ENCODE peak calls at places on chromosome 20, in seven cellular contexts. S is A549, N is GM12878, V is ovary, E is HCT116, U is H54, A is tibial nerve. D is an unnamed sample.

GRCh38 chr20:41391587-41392001 is 25.0 kb upstream of the EMILIN3 start:
- DNase-seq in S (no peak), N (no peak), V (no peak), E (no peak), U (no peak), A (no peak), D (no peak)

GRCh38 chr20:37288091-37288490 is 1.4 kb upstream of the MANBAL start:
- DNase-seq in S (no peak), N (no peak), V (peak), E (no peak), U (no peak), A (no peak), D (no peak)

GRCh38 chr20:10790013-10790412 is 116.2 kb upstream of the JAG1 start:
- DNase-seq in S (no peak), N (no peak), V (no peak), E (no peak), U (no peak), A (no peak), D (no peak)

GRCh38 chr20:63635431-63636141 is 8.7 kb upstream of the GMEB2 start:
- DNase-seq in S (no peak), N (peak), V (no peak), E (no peak), U (no peak), A (no peak), D (no peak)

GRCh38 chr20:46348231-46348803 is 40.0 kb upstream of the CDH22 start:
- DNase-seq in S (peak), N (no peak), V (no peak), E (no peak), U (no peak), A (peak), D (no peak)

GRCh38 chr20:21368791-21369190 is 28.5 kb downstream of the NKX2-4 start:
- DNase-seq in S (no peak), N (no peak), V (no peak), E (no peak), U (no peak), A (no peak), D (no peak)

GRCh38 chr20:44646023-44646640 is 5.4 kb downstream of the ADA start:
- DNase-seq in S (no peak), N (peak), V (no peak), E (no peak), U (no peak), A (no peak), D (no peak)

GRCh38 chr20:61817061-61817460 is 248.6 kb downstream of the TAF4 start:
- DNase-seq in S (no peak), N (no peak), V (no peak), E (no peak), U (no peak), A (no peak), D (no peak)

GRCh38 chr20:14780508-14780907 is 443.1 kb upstream of the FLRT3 start:
- DNase-seq in S (no peak), N (no peak), V (no peak), E (no peak), U (no peak), A (no peak), D (no peak)

GRCh38 chr20:33827629-33828325 is 16.6 kb downstream of the CHMP4B start:
- DNase-seq in S (no peak), N (no peak), V (no peak), E (no peak), U (no peak), A (no peak), D (no peak)

GRCh38 chr20:3864518-3864917 is 17.9 kb downstream of the MAVS start:
- DNase-seq in S (no peak), N (no peak), V (peak), E (no peak), U (no peak), A (no peak), D (no peak)

GRCh38 chr20:63973636-63974401 is 4.1 kb upstream of the ZNF512B start:
- DNase-seq in S (peak), N (no peak), V (peak), E (peak), U (peak), A (peak), D (peak)

GRCh38 chr20:20247234-20247633 is 120.7 kb upstream of the INSM1 start:
- DNase-seq in S (no peak), N (no peak), V (no peak), E (no peak), U (no peak), A (no peak), D (no peak)

GRCh38 chr20:63009988-63010769 is 3.4 kb upstream of the BHLHE23 start:
- DNase-seq in S (no peak), N (peak), V (no peak), E (no peak), U (no peak), A (no peak), D (no peak)

GRCh38 chr20:47489448-47489872 is 12.2 kb upstream of the NCOA3 start:
- DNase-seq in S (no peak), N (no peak), V (no peak), E (no peak), U (no peak), A (no peak), D (no peak)

GRCh38 chr20:11810316-11811130 is 107.2 kb upstream of the BTBD3 start:
- DNase-seq in S (no peak), N (no peak), V (no peak), E (no peak), U (peak), A (no peak), D (no peak)

GRCh38 chr20:46043556-46043955 is 14.5 kb downstream of the SLC12A5 start:
- DNase-seq in S (no peak), N (no peak), V (no peak), E (no peak), U (no peak), A (no peak), D (no peak)

GRCh38 chr20:2535711-2536561 is 437 bp upstream of the TMC2 start:
- DNase-seq in S (no peak), N (no peak), V (no peak), E (no peak), U (no peak), A (no peak), D (no peak)

GRCh38 chr20:45835230-45836224 is 1.9 kb downstream of the SNX21 start:
- DNase-seq in S (no peak), N (no peak), V (no peak), E (no peak), U (peak), A (no peak), D (no peak)

GRCh38 chr20:57087102-57087501 is 179.3 kb downstream of the BMP7 start:
- DNase-seq in S (no peak), N (no peak), V (no peak), E (peak), U (no peak), A (no peak), D (no peak)

DNA sequence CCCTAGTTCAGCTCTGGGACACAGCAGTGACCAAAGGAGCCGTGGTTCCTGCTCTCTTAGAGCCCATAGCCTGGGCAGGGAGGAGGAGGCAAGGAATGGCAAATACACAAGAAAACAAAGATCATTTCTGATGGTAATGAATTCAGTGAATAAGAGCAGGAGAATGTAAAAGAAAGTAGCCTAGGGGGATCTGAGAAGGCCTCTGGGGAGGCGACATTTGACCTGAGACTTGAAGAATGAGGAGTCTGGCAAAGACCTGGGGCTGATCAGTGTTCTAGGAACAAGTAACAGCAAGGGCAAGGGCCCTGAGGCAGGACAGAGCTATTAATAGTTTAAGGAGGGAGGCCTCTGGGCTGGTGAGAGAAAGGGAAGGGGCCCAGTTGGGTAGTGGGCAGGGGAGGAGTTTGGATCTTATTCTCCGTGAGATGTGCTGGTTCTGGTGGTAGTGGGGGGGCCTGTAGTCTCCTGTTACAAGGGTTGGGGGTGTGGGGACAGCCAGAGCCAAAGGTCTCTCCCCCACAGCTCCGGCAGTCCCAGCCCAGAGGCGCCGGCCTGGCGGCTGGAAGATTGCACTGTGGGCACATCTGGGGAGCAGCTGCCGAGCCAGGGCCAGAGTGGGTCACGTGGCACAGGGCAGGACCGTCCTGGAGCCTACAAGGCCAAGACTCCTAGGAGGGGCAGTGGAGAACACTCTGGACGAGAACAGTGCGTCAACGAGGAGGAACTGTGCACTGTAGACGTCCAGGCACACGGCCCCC is 9.3 kb upstream of the ID1 start:
- DNase-seq in S (peak), N (no peak), V (peak), E (peak), U (peak), A (peak), D (peak)
- TF ChIP-seq POLR2A in S (peak), N (no peak), V (no peak), E (peak), U (peak), A (no peak), D (no peak)

GRCh38 chr20:32621071-32621913 is 36.2 kb upstream of the NOL4L start:
- DNase-seq in S (no peak), N (no peak), V (no peak), E (peak), U (peak), A (no peak), D (no peak)
- TF ChIP-seq POLR2A in S (no peak), N (no peak), V (no peak), E (no peak), U (no peak), A (no peak), D (no peak)

GRCh38 chr20:58889334-58890072 is 37.0 kb downstream of the GNAS start:
- DNase-seq in S (no peak), N (no peak), V (peak), E (no peak), U (no peak), A (no peak), D (no peak)

GRCh38 chr20:58890073-58890453 is 37.5 kb downstream of the GNAS start:
- DNase-seq in S (no peak), N (no peak), V (no peak), E (no peak), U (no peak), A (no peak), D (no peak)

GRCh38 chr20:58891686-58892125 is 39.2 kb downstream of the GNAS start:
- DNase-seq in S (peak), N (no peak), V (peak), E (no peak), U (peak), A (no peak), D (no peak)

GRCh38 chr20:58891076-58891685 is 38.7 kb downstream of the GNAS start:
- DNase-seq in S (peak), N (no peak), V (peak), E (no peak), U (peak), A (peak), D (peak)

DNA sequence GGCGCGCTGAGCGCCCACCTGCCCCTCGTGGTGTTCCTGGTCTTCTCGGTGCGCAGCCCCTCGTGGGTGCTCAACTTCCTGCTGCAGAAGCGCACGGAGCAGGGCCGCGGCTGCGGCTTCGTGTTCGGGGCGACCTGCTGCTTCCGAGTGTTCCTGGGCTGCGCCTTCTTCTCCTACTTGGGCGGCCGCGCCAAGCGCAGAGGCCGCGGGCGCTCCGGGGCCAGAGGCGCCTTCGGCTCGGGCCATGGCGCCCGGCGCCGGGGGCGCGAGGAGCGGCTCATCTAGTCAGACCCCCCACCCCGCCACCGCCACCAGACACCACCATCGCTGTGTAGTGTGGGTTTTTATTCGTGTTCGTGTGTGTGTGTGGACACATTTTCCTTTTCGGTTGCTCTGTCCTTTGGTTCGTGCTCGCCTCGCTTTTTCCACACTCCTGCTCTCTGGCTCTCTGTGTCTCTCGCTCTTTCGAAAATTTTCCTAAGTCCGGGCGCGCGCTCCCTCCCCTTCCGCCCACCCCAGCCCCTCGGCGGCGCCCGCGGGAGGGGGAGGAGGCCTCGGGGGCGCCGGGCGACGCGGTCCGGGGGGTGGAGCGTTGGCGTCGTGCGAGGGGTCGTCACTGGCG is 38.0 kb downstream of the GNAS start:
- DNase-seq in S (peak), N (no peak), V (peak), E (no peak), U (peak), A (peak), D (peak)
- TF ChIP-seq POLR2A in S (peak), N (peak), V (no peak), E (peak), U (no peak), A (peak), D (no peak)

DNA sequence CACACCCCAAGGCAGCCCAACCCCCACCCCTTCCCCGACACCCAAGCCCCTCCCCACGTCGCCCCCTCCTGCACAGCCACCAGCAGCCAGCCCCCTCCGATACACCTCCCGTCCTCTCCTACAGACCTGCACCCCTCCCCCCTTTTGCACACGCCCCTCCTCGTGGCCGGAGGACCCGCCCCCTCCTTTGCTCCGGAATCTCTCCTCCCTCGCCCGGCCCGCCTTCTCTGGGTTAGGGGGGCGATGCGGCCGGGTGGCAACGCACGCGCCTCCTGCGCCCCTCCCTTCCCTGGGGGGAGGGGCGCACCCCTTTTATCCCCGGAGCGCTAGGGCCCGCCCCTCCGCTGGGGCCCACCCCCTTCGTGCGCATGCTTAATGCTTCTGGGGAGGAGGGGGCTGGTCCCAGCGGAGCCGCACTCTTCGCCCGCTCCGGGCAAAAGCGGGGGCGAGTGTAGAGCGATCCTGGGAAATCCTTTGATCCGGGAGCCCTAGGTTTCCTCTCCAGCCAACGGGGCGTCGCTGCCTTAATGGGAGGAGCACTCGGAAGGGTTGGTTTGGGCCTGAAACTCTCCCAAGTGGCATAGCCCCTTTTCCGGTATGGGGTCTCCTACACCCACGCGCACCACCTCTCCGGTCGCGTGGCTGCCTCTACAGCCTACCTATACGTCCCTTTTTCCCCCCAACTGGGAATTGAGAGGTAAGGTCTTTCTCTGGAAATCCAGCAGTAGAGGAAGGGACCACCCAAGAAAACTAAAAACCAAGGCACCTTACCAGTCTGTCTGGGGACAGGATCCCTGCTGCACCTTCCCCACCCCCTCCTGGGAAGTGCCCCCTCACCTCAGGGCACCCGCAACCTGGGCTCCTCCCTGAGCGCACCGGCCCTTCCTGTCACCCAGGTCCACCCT is 1.9 kb downstream of the SOX12 start:
- DNase-seq in S (peak), N (peak), V (peak), E (peak), U (peak), A (peak), D (peak)
- TF ChIP-seq POLR2A in S (peak), N (peak), V (peak), E (no peak), U (peak), A (no peak), D (no peak)